ENCODE peak calls at places on chromosome 1, in ten cellular contexts. G is endothelial cell of umbilical vein, F is H1, B is upper lobe of left lung, Z is GM23338, M is sigmoid colon, N is HL-60, O is stomach, E is Panc1, X is prostate gland. Q is an unnamed sample.

GRCh38 chr1:21175324-21175669 is 1.4 kb downstream of the EIF4G3 start:
- DNase-seq in E (no peak), G (no peak), O (peak; percentile 49), F (no peak), X (peak; percentile 29), B (peak; percentile 77), Z (no peak), N (peak; percentile 83), M (peak; percentile 72), Q (peak; percentile 65)

GRCh38 chr1:234495231-234495990 is 16.4 kb upstream of the TARBP1 start:
- DNase-seq in M (no peak), E (no peak), Z (no peak), O (no peak), F (no peak), X (no peak), G (no peak), B (no peak), N (no peak), Q (no peak)

GRCh38 chr1:160676869-160677597 is 30.2 kb upstream of the SLAMF1 start:
- DNase-seq in B (no peak), E (no peak), M (no peak), Z (no peak), G (no peak), N (no peak), X (no peak), F (no peak), O (no peak), Q (no peak)

GRCh38 chr1:67250051-67250653 is 57.5 kb upstream of the IL12RB2 start:
- DNase-seq in F (no peak), Z (peak; percentile 65), M (no peak), B (no peak), X (no peak), E (no peak), N (no peak), O (no peak), G (no peak), Q (no peak)

GRCh38 chr1:229379901-229380300 is 37.1 kb upstream of the CCSAP start:
- DNase-seq in N (no peak), F (no peak), X (no peak), G (no peak), O (no peak), E (no peak), M (no peak), B (no peak), Z (no peak), Q (no peak)

GRCh38 chr1:222073307-222073995 is 331.6 kb upstream of the DUSP10 start:
- DNase-seq in O (no peak), F (no peak), Z (no peak), X (no peak), M (no peak), N (no peak), E (no peak), G (no peak), B (no peak), Q (no peak)

GRCh38 chr1:150763631-150764223 is 1.9 kb downstream of the CTSS start:
- DNase-seq in F (no peak), E (no peak), G (peak; percentile 41), B (no peak), O (no peak), N (no peak), Z (no peak), X (no peak), M (no peak), Q (no peak)

GRCh38 chr1:61174060-61174788 is 91.9 kb downstream of the NFIA start:
- DNase-seq in M (no peak), F (no peak), X (no peak), Z (no peak), O (no peak), N (no peak), E (no peak), G (no peak), B (peak; percentile 36), Q (no peak)

GRCh38 chr1:178683304-178683703 is 41.7 kb upstream of the RALGPS2 start:
- DNase-seq in B (no peak), M (no peak), Z (no peak), G (no peak), X (no peak), O (no peak), E (no peak), F (no peak), N (no peak), Q (no peak)

GRCh38 chr1:111101854-111102642 is 37.8 kb downstream of the DRAM2 start:
- DNase-seq in E (no peak), Z (no peak), O (peak; percentile 73), M (no peak), G (no peak), B (no peak), X (no peak), F (no peak), N (no peak), Q (peak; percentile 56)

DNA sequence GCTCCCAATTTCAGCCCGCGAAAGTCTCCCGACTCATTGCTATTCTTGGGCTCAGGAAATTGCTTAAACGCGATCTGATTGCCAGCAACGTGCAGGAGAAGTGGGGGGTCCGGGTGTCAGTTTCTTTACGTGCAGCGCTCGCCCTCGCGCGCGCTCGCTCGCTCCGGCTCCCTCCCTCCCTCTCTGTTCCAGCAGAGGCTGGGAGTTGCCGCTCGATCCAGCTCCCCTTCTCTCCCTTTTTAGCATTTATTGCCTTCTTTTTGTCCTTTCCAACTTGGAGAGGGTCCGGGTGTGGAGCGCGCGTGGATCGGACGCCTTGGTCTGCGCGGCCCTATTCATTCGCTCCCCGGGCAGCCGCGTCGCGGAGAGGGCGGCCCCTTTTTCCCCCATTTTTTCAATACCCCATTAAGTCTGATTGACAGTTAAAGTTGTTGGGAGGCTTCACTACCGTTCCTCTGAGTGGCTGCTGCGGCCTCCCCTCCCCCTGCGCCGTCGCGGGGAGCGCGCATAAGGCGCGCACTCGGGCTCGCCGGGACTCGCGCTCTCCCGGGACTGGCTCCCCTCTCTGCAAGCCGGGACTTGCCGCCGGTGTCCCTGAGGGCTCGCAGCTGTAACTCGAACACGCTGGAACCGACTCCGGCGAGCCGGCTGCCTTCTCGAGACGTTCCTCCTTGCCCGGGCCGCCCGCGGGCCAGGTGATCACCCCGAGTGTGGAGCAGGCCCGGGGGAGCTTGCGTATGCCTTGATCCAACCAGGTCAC is at the start of gene DHRS3:
- DNase-seq in F (no peak), O (peak; percentile 84), G (peak; percentile 94), B (peak; percentile 89), E (no peak), N (no peak), Z (peak; percentile 91), X (peak; percentile 93), M (peak; percentile 92), Q (peak; percentile 85)
- TF ChIP-seq POLR2AphosphoS5 in F (no peak), O (peak; percentile 73), G (peak; percentile 26), B (peak; percentile 57), E (peak; percentile 73), N (no peak), Z (peak; percentile 40), X (peak; percentile 89), M (peak; percentile 73), Q (peak; percentile 89)

GRCh38 chr1:57063427-57063826 is 97.6 kb upstream of the C8B start:
- DNase-seq in E (no peak), O (no peak), X (no peak), M (no peak), G (no peak), F (no peak), B (no peak), Z (no peak), N (no peak), Q (no peak)

GRCh38 chr1:57060451-57060850 is 94.6 kb upstream of the C8B start:
- DNase-seq in G (no peak), B (no peak), F (no peak), N (no peak), Z (no peak), E (no peak), X (no peak), M (no peak), O (no peak), Q (no peak)

GRCh38 chr1:57064379-57064778 is 98.6 kb upstream of the C8B start:
- DNase-seq in B (no peak), Z (no peak), M (no peak), X (no peak), O (no peak), E (no peak), N (no peak), F (no peak), G (no peak), Q (no peak)

GRCh38 chr1:57061369-57061768 is 95.6 kb upstream of the C8B start:
- DNase-seq in O (peak; percentile 30), Z (no peak), B (no peak), E (no peak), N (peak; percentile 1), F (no peak), M (no peak), G (no peak), X (no peak), Q (no peak)

GRCh38 chr1:57058652-57059501 is 93.1 kb upstream of the C8B start:
- DNase-seq in Z (no peak), X (no peak), O (no peak), M (no peak), B (no peak), N (no peak), E (no peak), G (no peak), F (no peak), Q (no peak)
- H3K4me3 ChIP-seq in Z (no peak overlapping the region), X (no peak overlapping the region), O (no peak overlapping the region), M (no peak overlapping the region), B (no peak overlapping the region), N (no peak overlapping the region), E (no peak overlapping the region), G (no peak overlapping the region), F (no peak overlapping the region), Q (no peak overlapping the region)

DNA sequence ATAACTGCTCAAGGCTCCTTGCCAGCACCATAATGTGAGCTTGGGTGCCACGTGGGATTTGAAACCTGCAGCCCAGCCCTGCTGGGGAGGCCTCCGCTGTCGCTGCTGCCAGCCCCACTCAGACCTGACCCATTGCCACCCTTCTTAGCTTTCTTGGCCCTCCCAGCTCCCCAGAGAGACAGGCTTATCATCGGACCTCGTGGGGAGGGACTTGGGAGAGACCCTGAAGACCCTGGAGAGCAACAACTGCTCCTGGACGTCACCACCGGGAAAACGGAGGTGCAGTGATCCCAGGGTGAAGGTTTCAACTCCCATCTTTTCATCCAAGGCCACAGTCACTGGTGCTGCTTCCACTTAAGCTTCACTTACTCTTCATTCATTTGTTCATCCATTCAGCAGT is 596.1 kb downstream of the PTPRU start:
- DNase-seq in E (no peak), N (no peak), B (no peak), Z (no peak), F (no peak), G (no peak), O (peak; percentile 17), X (no peak), M (no peak), Q (no peak)
- H3K27ac ChIP-seq in E (no peak overlapping the region), N (no peak overlapping the region), B (no peak overlapping the region), Z (no peak overlapping the region), F (no peak overlapping the region), G (no peak overlapping the region), O (no peak overlapping the region), X (no peak overlapping the region), M (no peak overlapping the region), Q (no peak overlapping the region)

DNA sequence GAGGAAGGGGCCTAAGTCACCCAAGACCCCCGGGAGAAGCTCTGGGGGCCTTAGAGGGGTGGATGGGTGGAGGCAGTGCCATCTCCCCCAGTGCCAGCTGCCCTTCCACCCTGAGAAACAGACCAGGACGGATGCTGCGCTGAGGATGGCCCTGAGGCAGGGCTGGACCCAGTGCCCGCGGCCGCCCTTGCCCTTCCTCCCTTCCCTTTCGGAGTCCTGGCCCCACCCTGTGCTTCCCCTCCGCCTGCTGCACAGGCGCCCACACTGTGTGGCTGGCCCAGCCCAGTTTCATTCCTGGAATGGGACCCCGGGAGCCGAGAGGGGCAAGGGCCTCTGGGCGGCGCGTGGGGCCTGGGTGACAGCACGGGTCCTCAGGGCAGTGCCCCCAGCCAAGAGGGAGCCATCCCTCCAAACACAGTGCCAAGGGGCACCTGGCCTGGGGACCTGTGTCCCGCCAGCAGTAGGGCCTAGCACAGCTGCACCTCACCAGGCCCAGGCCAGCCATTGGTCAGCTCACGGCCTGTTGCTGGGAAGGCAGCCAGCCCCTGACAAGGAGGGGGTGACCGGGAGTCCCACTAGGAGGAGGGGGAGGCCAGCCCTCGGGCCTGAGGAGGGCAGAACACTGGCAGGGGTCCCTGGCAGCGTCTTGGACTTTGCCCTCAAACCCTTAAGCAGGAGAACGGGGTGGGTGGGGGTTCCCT is 13.4 kb upstream of the SKI start:
- DNase-seq in M (peak; percentile 82), E (no peak), O (no peak), G (no peak), Z (no peak), X (no peak), B (peak; percentile 29), N (no peak), F (no peak), Q (peak; percentile 17)
- TF ChIP-seq POLR2AphosphoS5 in M (no peak), E (no peak), O (no peak), G (no peak), Z (no peak), X (no peak), B (no peak), N (no peak), F (no peak), Q (no peak)